ENCODE peak calls at places on chromosomes 3 and 15, in six cellular contexts. L, Z, O, X, E and P are unnamed samples.

GRCh38 chr15:78087944-78088772 is 4.2 kb upstream of the SH2D7 start:
- DNase-seq in X (no peak), Z (peak), L (peak), E (no peak), O (no peak), P (no peak)

GRCh38 chr3:141103067-141103466 is 51.9 kb downstream of the SPSB4 start:
- DNase-seq in E (no peak), O (no peak), Z (no peak), L (no peak), X (no peak), P (no peak)

GRCh38 chr3:108598375-108598774 is 8.9 kb downstream of the DZIP3 start:
- DNase-seq in O (no peak), L (no peak), E (no peak), Z (no peak), X (no peak), P (no peak)

GRCh38 chr3:64207289-64208086 is 17.8 kb downstream of the PRICKLE2 start:
- DNase-seq in L (peak), O (peak), Z (no peak), X (peak), E (peak), P (peak)

GRCh38 chr3:165521131-165521871 is 315.9 kb downstream of the BCHE start:
- DNase-seq in Z (no peak), L (no peak), O (no peak), E (no peak), X (no peak), P (no peak)

GRCh38 chr15:69951511-69952209 is 146.1 kb downstream of the TLE3 start:
- DNase-seq in L (peak), Z (no peak), O (no peak), E (peak), X (no peak), P (no peak)

GRCh38 chr3:101695779-101696372 is 9.4 kb upstream of the RPL24 start:
- DNase-seq in X (peak), L (peak), E (peak), O (peak), Z (peak), P (peak)

GRCh38 chr3:31159331-31160039 is 265.0 kb upstream of the GADL1 start:
- DNase-seq in Z (no peak), X (no peak), L (no peak), E (no peak), O (no peak), P (no peak)

GRCh38 chr3:135918600-135918999 is 46.9 kb upstream of the PPP2R3A start:
- DNase-seq in O (peak), E (peak), Z (peak), L (peak), X (peak), P (no peak)

GRCh38 chr3:2156244-2156847 is 57.7 kb downstream of the CNTN4 start:
- DNase-seq in Z (peak), O (no peak), X (no peak), L (no peak), E (peak), P (no peak)

GRCh38 chr3:187648177-187648576 is 22.0 kb downstream of the SST start:
- DNase-seq in X (no peak), Z (no peak), L (no peak), E (no peak), O (no peak), P (no peak)

GRCh38 chr15:77862651-77863104 is 214.8 kb downstream of the TBC1D2B start:
- DNase-seq in E (no peak), O (no peak), Z (no peak), L (no peak), X (no peak), P (no peak)

GRCh38 chr3:114550155-114550554 is 256.3 kb downstream of the TIGIT start:
- DNase-seq in X (peak), E (peak), L (peak), O (no peak), Z (peak), P (no peak)

GRCh38 chr3:23992051-23992628 is 47.1 kb downstream of the NR1D2 start:
- DNase-seq in O (peak), X (peak), L (peak), E (peak), Z (no peak), P (peak)

GRCh38 chr15:31338318-31338878 is 11.8 kb downstream of the KLF13 start:
- DNase-seq in E (no peak), X (no peak), Z (no peak), O (no peak), L (no peak), P (peak)

GRCh38 chr15:40873625-40874561 is at the start of gene RHOV:
- DNase-seq in Z (peak), L (peak), O (peak), E (peak), X (peak), P (peak)

GRCh38 chr15:42502472-42502871 is 7.0 kb downstream of the SNAP23 start:
- DNase-seq in Z (no peak), X (no peak), E (no peak), L (no peak), O (no peak), P (no peak)

GRCh38 chr15:48595988-48596387 is 49.5 kb downstream of the FBN1 start:
- DNase-seq in L (no peak), Z (no peak), E (no peak), X (no peak), O (no peak), P (no peak)

GRCh38 chr15:96972201-96972600 is 641.7 kb downstream of the NR2F2 start:
- DNase-seq in E (no peak), Z (no peak), X (no peak), L (no peak), O (no peak), P (no peak)

GRCh38 chr15:35023794-35024193 is 35.7 kb upstream of the ZNF770 start:
- DNase-seq in X (no peak), E (no peak), Z (no peak), L (no peak), O (no peak), P (no peak)

GRCh38 chr3:9770276-9770812 is 597 bp upstream of the CAMK1 start:
- DNase-seq in Z (no peak), O (peak), X (no peak), L (no peak), E (no peak), P (peak)

DNA sequence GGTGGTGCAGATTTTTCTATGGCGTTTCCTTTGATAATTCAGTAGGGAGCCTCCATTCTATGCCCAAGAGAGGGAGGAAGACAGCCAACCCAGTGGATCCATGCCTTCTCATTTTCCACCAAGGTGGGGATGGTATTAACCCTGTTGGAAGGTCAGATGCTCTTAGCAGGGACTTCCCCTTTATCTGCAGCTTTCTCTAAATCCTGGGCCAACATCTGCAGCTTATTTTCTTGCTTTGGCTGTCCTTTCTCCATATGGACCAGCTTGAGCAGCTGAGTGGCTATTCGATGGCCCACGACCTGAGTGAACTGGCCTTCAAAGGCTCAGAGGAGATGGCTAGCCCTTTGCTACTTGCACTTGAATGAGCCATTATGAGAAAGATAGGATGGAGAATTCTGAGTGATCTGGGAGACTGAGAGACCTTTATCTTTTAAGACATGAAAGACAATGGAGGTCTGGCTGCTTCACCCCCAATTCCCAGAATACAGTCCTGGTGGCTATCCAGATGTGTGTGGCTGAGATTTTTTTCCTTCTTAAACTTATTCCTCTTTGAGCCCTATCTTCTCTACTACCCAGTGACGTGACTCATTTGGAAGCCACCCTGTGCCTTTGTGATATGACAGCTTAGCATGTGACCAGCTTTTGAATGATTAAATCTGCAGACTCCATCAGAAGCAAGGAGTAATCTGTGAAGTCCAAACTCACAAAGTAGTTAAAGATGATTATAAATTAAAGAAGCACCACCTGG is 39.6 kb upstream of the TRAK1 start:
- DNase-seq in O (no peak), X (peak), L (no peak), Z (peak), E (peak), P (no peak)
- H3K27ac ChIP-seq in O (no peak), X (peak), L (no peak), Z (no peak), E (peak), P (peak)

GRCh38 chr3:37630441-37630840 is 231.2 kb upstream of the CTDSPL start:
- DNase-seq in E (no peak), L (no peak), X (no peak), O (no peak), Z (no peak), P (no peak)

GRCh38 chr3:37625690-37626089 is 236.0 kb upstream of the CTDSPL start:
- DNase-seq in L (no peak), O (no peak), E (peak), X (no peak), Z (no peak), P (no peak)

GRCh38 chr3:37628711-37629301 is 232.9 kb upstream of the CTDSPL start:
- DNase-seq in E (no peak), Z (no peak), L (peak), O (no peak), X (no peak), P (no peak)

GRCh38 chr3:37626722-37627565 is 234.7 kb upstream of the CTDSPL start:
- DNase-seq in X (no peak), Z (no peak), O (no peak), L (no peak), E (no peak), P (no peak)

DNA sequence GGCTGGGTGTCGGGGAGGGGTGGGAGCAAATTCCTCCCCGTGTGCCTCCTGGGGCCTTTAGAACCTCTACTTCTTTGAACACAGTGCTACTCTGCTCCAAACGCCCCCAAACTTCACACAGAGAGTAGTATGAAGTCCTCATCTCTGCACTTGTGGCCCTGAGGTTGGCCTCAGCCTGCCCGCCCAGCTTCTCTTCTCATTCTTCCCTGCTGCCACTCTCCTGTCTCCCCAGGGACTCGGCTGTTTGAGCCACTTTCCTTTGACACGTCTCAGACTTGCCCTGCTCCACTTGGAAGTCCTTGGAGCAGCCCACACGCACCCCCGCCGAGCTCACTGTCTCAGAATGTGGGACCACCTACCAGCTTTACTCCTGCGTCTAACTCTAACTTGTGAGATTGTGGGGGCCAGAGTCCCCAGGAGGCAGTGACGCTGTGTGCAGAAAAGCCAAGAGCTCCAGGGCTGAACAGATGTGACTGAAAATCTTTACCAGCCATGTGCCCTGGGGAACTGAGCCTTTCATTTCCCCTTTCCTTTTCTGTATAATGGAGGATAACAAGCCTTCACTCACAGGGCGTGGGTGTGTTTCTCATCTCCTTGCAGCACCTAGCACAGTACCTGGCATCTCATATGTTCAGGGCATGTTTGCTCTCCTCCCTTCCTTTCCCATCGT is 233.6 kb upstream of the CTDSPL start:
- DNase-seq in O (no peak), Z (no peak), L (no peak), E (no peak), X (no peak), P (no peak)
- H3K4me2 ChIP-seq in O (no peak), Z (no peak), L (no peak), E (no peak), X (no peak), P (no peak)

DNA sequence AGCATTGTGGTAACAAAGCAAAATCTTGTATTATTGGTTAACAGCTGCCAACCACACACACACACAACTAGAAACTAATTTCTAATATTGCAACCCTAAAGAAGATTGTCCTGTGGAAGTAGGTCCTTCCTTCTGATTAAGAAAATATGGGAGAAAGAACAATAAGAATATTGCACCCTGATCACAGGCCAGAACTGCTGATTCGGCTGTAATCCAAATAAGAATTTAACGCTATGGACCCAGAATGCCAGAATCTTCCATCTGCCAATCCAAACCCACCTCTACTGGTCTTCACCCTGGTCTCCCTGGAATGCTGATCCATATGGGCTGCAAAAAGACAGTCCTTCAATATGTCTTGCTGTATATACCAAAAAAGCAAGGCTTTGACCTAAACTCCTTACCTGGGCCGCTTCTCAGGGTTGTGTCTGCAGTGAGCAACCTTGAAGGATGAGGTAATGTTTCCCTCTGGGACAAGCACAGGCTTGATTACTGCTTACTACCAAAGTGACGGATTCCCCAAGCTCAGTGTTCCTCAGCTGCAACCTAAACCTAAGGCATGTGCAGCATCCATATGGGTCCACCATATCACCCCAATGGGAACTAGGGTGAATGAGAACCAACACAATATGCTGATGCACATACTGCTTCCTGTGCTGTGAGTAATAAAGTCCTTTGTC is 8.0 kb downstream of the CCDC14 start:
- DNase-seq in L (no peak), E (no peak), X (no peak), O (no peak), Z (no peak), P (no peak)
- H3K27ac ChIP-seq in L (no peak), E (no peak), X (no peak), O (no peak), Z (no peak), P (no peak)

GRCh38 chr15:59221479-59221878 is 14.8 kb downstream of the LDHAL6B start:
- DNase-seq in L (no peak), O (no peak), E (no peak), X (no peak), Z (no peak), P (no peak)

GRCh38 chr15:59224474-59224873 is 17.8 kb downstream of the LDHAL6B start:
- DNase-seq in E (no peak), X (no peak), O (no peak), Z (no peak), L (no peak), P (no peak)

GRCh38 chr15:59223736-59224135 is 17.1 kb downstream of the LDHAL6B start:
- DNase-seq in L (no peak), X (no peak), E (no peak), Z (no peak), O (no peak), P (no peak)

GRCh38 chr15:59222906-59223579 is 16.4 kb downstream of the LDHAL6B start:
- DNase-seq in O (no peak), X (no peak), Z (no peak), E (no peak), L (no peak), P (no peak)

GRCh38 chr15:59222106-59222505 is 15.5 kb downstream of the LDHAL6B start:
- DNase-seq in X (peak), L (peak), Z (peak), O (no peak), E (peak), P (peak)
- H3K4me2 ChIP-seq in X (peak), L (no peak), Z (no peak), O (peak), E (peak), P (no peak)

GRCh38 chr15:46329876-46330275 is 695.0 kb downstream of the SQOR start:
- DNase-seq in E (no peak), L (no peak), O (no peak), X (no peak), Z (no peak), P (no peak)
- H3K27ac ChIP-seq in E (no peak), L (no peak), O (no peak), X (no peak), Z (no peak), P (no peak)

GRCh38 chr3:177123820-177124219 is 73.5 kb downstream of the TBL1XR1 start:
- DNase-seq in X (no peak), E (no peak), L (no peak), Z (no peak), O (no peak), P (no peak)

GRCh38 chr3:177127008-177127407 is 70.3 kb downstream of the TBL1XR1 start:
- DNase-seq in X (no peak), Z (peak), L (no peak), E (no peak), O (no peak), P (no peak)

GRCh38 chr3:177124882-177125281 is 72.4 kb downstream of the TBL1XR1 start:
- DNase-seq in E (no peak), Z (peak), O (no peak), X (no peak), L (no peak), P (no peak)

GRCh38 chr3:177122183-177122856 is 75.0 kb downstream of the TBL1XR1 start:
- DNase-seq in Z (no peak), L (no peak), O (no peak), E (no peak), X (no peak), P (no peak)

GRCh38 chr3:177126015-177126773 is 71.1 kb downstream of the TBL1XR1 start:
- DNase-seq in E (peak), X (peak), L (peak), O (no peak), Z (peak), P (no peak)
- H3K4me2 ChIP-seq in E (peak), X (peak), L (peak), O (peak), Z (no peak), P (peak)

GRCh38 chr3:32913790-32914446 is 37.5 kb upstream of the CCR4 start:
- DNase-seq in X (peak), L (no peak), E (peak), Z (peak), O (no peak), P (no peak)
- H3K27ac ChIP-seq in X (no peak), L (no peak), E (peak), Z (no peak), O (no peak), P (no peak)

DNA sequence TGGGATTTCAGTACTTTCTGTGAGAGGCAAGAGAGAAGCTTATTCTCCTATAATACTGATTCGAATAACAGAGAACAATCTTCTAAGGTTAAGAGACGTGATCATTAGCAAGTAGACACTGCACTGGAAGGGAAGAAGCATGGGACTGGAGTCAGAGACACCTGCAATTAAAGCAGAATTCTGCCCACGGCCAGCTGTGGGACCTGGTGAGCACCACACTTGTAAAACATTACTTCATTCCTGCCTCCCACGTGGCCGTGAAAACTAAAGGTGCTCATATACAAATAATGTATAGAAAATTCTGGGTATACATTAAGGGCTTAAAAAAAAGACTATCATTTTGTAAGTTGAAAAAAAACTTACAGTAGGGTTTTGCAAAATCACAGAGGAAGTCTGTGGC is 2.0 kb downstream of the TM2D3 start:
- DNase-seq in X (no peak), E (no peak), Z (no peak), L (no peak), O (no peak), P (no peak)
- H3K4me2 ChIP-seq in X (peak), E (peak), Z (no peak), L (no peak), O (peak), P (peak)